ENCODE peak calls at places on chromosomes 6 and 20, in four cellular contexts. S is A549, V is endothelial cell of umbilical vein, I is fibroblast of the aortic adventitia. P is an unnamed sample.

GRCh38 chr6:110432285-110432899 is 17.0 kb upstream of the DDO start:
- DNase-seq in V (no peak), S (no peak), I (no peak), P (no peak)

GRCh38 chr6:56958481-56958880 is 3.6 kb downstream of the BEND6 start:
- DNase-seq in V (no peak), S (no peak), I (peak; percentile 72), P (peak; percentile 79)

GRCh38 chr20:59349277-59349676 is 48.9 kb downstream of the EDN3 start:
- DNase-seq in S (no peak), I (no peak), V (no peak), P (no peak)

GRCh38 chr6:168418631-168419250 is 22.2 kb upstream of the SMOC2 start:
- DNase-seq in I (no peak), S (no peak), V (no peak), P (no peak)

GRCh38 chr6:44304282-44305199 is 8.6 kb downstream of the AARS2 start:
- DNase-seq in V (peak; percentile 41), S (peak; percentile 35), I (peak; percentile 28), P (peak; percentile 55)

GRCh38 chr6:28587011-28587745 is 61.5 kb downstream of the GPX5 start:
- DNase-seq in I (no peak), S (peak; percentile 67), V (no peak), P (peak; percentile 34)

GRCh38 chr6:64890609-64891008 is 816.4 kb downstream of the EYS start:
- DNase-seq in S (no peak), V (peak; percentile 80), I (peak; percentile 4), P (peak; percentile 1)

GRCh38 chr6:136051140-136051775 is 198.9 kb downstream of the MTFR2 start:
- DNase-seq in S (no peak), V (peak; percentile 88), I (peak; percentile 89), P (no peak)

GRCh38 chr20:49894073-49894470 is 21.3 kb downstream of the SPATA2 start:
- DNase-seq in V (no peak), I (no peak), S (no peak), P (no peak)

DNA sequence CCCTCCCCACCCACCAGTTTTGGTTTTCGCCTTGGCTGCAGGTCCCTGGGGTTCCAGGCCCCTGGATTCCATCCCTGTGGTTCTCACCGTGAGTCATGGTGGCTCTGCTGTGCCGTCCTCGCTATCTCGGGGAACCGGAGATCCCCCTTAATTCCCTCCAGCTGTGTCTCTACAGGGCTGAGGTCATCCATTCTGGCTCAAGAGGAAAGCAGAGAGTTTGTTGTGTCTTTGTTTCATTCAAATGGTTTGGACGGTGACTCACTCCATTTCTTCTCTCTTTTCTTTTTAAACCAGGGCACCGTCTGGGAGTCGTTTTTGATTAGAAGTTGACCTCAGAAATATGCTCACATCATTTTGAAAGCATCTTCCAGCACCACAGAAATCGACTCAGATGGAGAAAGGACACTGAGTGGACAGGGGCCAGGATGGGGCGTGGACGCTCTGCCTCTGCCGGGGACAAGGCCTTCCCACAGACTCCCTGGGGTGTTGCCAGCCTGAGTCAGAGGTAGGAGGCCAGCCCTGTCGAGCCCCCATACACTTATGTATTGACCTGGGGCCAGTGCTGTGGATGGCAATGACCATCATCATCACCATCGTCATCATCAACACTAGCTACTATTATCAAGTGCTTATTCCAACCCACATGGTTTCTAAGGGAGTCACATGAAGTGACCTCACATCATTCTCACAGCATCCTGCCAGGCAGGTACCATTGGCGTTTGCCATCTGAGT is 176.2 kb downstream of the NFATC2 start:
- DNase-seq in S (peak; percentile 86), I (peak; percentile 99), V (peak; percentile 95), P (peak; percentile 100)
- H3K4me3 ChIP-seq in S (peak overlapping the region; percentile 15), I (no peak overlapping the region), V (no peak overlapping the region), P (no peak overlapping the region)

DNA sequence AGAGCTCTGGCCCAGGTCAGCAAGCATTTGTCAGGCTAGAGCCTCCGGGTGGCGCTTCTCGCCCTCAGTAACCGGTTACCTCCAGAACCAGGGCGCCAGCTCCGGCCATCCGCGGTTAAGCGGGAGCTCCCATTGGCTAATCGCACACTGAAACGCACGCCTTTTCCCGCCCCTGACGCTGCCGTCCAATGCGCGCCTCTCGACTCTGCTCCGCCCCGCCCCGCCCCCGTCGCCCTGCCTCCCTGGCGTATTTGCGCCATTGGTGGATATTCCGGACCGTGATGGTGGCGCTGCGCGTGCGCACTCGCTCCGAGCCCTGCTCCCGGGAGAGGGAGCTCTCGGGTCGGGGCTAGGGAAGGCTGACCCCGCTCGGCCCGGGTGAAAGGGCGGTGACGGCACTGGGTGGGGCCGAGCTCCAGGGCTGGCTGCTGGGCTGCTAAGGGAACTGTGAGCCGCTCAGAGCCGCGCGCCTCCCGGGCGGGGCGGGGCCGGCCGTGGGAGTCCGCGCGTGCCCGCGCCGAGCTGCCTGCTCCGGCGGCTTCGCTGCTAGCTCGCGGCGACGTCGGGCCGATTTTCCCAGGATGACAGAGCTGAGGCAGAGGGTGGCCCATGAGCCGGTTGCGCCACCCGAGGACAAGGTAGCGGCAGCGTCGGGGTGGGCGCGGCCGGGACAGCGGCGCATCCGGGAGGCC is at the start of gene CDS2:
- DNase-seq in V (peak; percentile 100), I (peak; percentile 97), S (peak; percentile 98), P (peak; percentile 97)
- TF ChIP-seq CTCF in V (peak; percentile 59), I (peak; percentile 60), S (peak; percentile 75), P (peak; percentile 40)

GRCh38 chr20:45341939-45342862 is 6.0 kb downstream of the SDC4 start:
- DNase-seq in V (peak; percentile 50), I (peak; percentile 67), S (no peak), P (no peak)

GRCh38 chr20:45339799-45340198 is 8.4 kb downstream of the SDC4 start:
- DNase-seq in S (no peak), V (no peak), I (no peak), P (no peak)

GRCh38 chr20:45341579-45341938 is 6.7 kb downstream of the SDC4 start:
- DNase-seq in V (no peak), S (no peak), I (no peak), P (no peak)

GRCh38 chr20:45340236-45340847 is 7.9 kb downstream of the SDC4 start:
- DNase-seq in V (no peak), I (no peak), S (no peak), P (no peak)

GRCh38 chr20:45340951-45341350 is 7.3 kb downstream of the SDC4 start:
- DNase-seq in V (no peak), S (no peak), I (no peak), P (no peak)
- H3K4me3 ChIP-seq in V (no peak overlapping the region), S (no peak overlapping the region), I (no peak overlapping the region), P (no peak overlapping the region)

GRCh38 chr6:164039954-164040375 is 625.4 kb downstream of the QKI start:
- DNase-seq in I (no peak), S (no peak), V (peak; percentile 58), P (peak; percentile 10)
- TF ChIP-seq CTCF in I (no peak), S (no peak), V (peak; percentile 8), P (no peak)

DNA sequence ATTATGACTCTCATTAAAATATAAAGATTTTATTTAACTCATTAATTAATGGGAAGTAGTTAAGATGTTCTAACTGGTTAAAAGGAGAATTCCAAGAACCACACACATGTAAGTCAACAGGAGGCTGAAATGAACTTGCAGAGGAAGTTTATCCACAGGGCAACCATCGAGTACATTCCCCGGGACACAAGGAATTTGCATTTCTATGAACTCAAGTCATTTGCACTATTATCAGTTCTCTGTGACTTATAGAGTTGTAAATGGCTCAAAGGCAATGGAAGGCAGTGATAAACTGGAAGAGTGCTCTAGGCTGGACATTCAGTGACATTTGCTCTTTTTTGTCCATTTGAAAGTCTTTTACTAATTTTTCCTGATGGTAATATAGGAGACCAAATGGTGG is 97.4 kb downstream of the SNX5 start:
- DNase-seq in V (no peak), I (no peak), S (no peak), P (no peak)
- H3K4me3 ChIP-seq in V (no peak overlapping the region), I (no peak overlapping the region), S (no peak overlapping the region), P (no peak overlapping the region)

DNA sequence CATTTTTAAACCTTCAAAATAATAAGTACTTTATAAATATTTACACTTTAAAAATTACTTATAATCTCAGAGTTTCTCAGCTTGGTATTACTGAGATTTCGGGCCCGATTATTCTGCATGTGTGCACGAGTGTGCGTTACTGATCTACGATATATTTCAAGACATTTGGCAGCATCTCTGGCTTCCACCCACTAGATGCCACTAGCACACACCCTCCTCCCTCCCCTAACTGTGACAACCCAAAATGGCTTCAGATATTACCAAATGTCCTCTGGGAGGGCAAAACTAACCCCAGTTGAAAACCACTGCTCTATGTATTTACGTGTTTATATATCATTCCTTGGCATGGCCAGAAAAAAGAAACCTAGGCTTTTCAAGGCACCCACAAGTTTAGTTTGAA is 95.9 kb downstream of the FYN start:
- DNase-seq in I (no peak), S (no peak), V (no peak), P (no peak)
- TF ChIP-seq CTCF in I (no peak), S (no peak), V (no peak), P (no peak)

GRCh38 chr20:44186201-44186600 is 787 bp downstream of the JPH2 start:
- DNase-seq in S (no peak), V (no peak), I (no peak), P (no peak)
- H3K4me3 ChIP-seq in S (peak overlapping the region; percentile 48), V (no peak overlapping the region), I (no peak overlapping the region), P (no peak overlapping the region)

DNA sequence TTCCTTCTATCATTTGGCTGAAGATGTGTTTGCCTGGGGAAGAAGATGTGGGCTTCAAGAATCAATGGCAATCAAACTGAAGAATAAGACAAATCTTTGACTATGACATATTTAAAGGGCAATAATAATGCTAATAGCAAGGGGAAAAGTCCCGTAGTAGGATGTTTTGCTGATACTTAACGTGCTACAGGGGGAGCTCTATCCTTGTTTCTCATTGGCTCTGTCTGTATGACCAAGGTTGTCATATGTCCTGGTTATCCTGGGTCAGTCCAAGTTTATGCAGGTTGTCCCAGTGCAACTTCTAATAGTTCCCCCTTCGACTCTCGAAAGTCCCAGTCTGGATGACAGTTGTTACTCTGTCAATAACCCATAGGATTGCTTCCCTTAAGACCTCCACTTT is 321.3 kb downstream of the DHX35 start:
- DNase-seq in I (no peak), S (no peak), V (no peak), P (no peak)
- TF ChIP-seq CTCF in I (no peak), S (no peak), V (no peak), P (peak; percentile 6)

DNA sequence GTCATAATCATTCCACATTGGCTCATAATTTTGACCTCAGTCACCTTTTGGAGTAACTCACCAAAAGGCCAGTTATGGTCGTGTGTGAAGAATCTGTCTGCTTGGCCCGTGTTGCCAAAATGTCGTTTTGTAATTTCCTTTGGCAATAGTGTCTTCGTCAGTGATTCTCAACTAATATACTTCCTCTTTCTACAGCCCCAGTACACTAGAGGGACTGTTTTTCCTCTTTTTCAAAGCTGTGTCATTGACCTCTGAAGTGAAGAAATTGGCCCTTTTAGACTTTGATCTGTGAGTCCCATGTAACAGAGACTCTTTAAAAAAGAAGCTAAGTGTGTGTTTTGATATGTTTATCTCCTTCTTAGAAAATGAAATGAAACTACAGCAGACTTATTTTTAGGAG is 5.2 kb downstream of the FOXO3 start:
- DNase-seq in I (peak; percentile 92), S (no peak), V (peak; percentile 69), P (peak; percentile 98)
- H3K4me3 ChIP-seq in I (no peak overlapping the region), S (no peak overlapping the region), V (no peak overlapping the region), P (no peak overlapping the region)

P was measured in fibroblast of mammary gland.